ENCODE peak calls at places on chromosomes 6 and 20, in eight cellular contexts. J is CD4-positive, alpha-beta T cell; S is left lung; Y is foreskin fibroblast; B is spleen; L is heart left ventricle; G is heart right ventricle; T is upper lobe of left lung. U is an unnamed sample.

GRCh38 chr6:37777272-37777736 is 42.2 kb upstream of the ZFAND3 start:
- DNase-seq in L (no peak), S (no peak), J (no peak), G (no peak), B (no peak), Y (no peak), T (no peak), U (no peak)

GRCh38 chr6:7770111-7770510 is 44.2 kb downstream of the BMP6 start:
- DNase-seq in B (no peak), T (no peak), L (no peak), Y (no peak), J (no peak), S (no peak), G (no peak), U (no peak)

GRCh38 chr6:16473184-16473907 is 235.0 kb downstream of the GMPR start:
- DNase-seq in T (no peak), B (no peak), L (no peak), Y (no peak), J (no peak), G (no peak), S (no peak), U (no peak)

GRCh38 chr6:168132531-168133184 is 53.6 kb upstream of the FRMD1 start:
- DNase-seq in J (no peak), L (peak; percentile 69), B (no peak), S (no peak), G (peak; percentile 75), T (peak; percentile 87), Y (peak; percentile 60), U (peak; percentile 68)

GRCh38 chr6:33700391-33701050 is 11.0 kb downstream of the UQCC2 start:
- DNase-seq in S (no peak), B (peak; percentile 91), T (no peak), Y (peak; percentile 66), G (peak; percentile 61), J (peak; percentile 60), L (peak; percentile 59), U (no peak)

GRCh38 chr6:85449818-85450577 is at the start of gene NT5E:
- DNase-seq in Y (peak; percentile 91), L (peak; percentile 67), T (peak; percentile 94), J (no peak), S (peak; percentile 91), B (peak; percentile 91), G (peak; percentile 58), U (peak; percentile 71)

GRCh38 chr6:21678990-21679389 is 85.4 kb downstream of the SOX4 start:
- DNase-seq in L (no peak), T (no peak), B (no peak), Y (no peak), S (no peak), G (no peak), J (no peak), U (no peak)

GRCh38 chr6:12286381-12287132 is 3.6 kb upstream of the EDN1 start:
- DNase-seq in Y (no peak), S (no peak), L (no peak), T (no peak), B (no peak), J (no peak), G (no peak), U (no peak)

GRCh38 chr6:40807484-40807883 is 220.3 kb upstream of the LRFN2 start:
- DNase-seq in T (no peak), Y (no peak), B (no peak), G (no peak), S (no peak), L (no peak), J (no peak), U (no peak)

GRCh38 chr6:39887692-39888450 is 46.4 kb downstream of the MOCS1 start:
- DNase-seq in G (peak; percentile 83), S (peak; percentile 83), J (no peak), L (peak; percentile 83), T (peak; percentile 70), B (no peak), Y (peak; percentile 97), U (no peak)

GRCh38 chr20:40690836-40691565 is 2.0 kb upstream of the MAFB start:
- DNase-seq in S (no peak), T (peak; percentile 61), B (no peak), G (no peak), L (no peak), J (no peak), Y (no peak), U (no peak)

GRCh38 chr6:115901896-115902295 is 158.8 kb downstream of the FRK start:
- DNase-seq in S (no peak), G (no peak), L (no peak), T (no peak), Y (no peak), B (no peak), J (no peak), U (no peak)

GRCh38 chr6:16320533-16321340 is 82.3 kb downstream of the GMPR start:
- DNase-seq in S (no peak), T (no peak), L (no peak), Y (peak; percentile 74), B (no peak), J (no peak), G (no peak), U (no peak)

GRCh38 chr6:112222111-112222726 is 32.1 kb downstream of the LAMA4 start:
- DNase-seq in L (no peak), G (no peak), S (no peak), B (no peak), T (no peak), Y (peak; percentile 85), J (no peak), U (no peak)

GRCh38 chr20:61218886-61219480 is 33.1 kb upstream of the CDH4 start:
- DNase-seq in J (no peak), S (no peak), G (no peak), L (no peak), T (no peak), B (no peak), Y (peak; percentile 53), U (no peak)

GRCh38 chr6:140001851-140002301 is 627.4 kb upstream of the CITED2 start:
- DNase-seq in B (no peak), T (no peak), G (no peak), Y (peak; percentile 65), S (no peak), L (no peak), J (no peak), U (no peak)

GRCh38 chr6:30100585-30101422 is 12.1 kb downstream of the TRIM31 start:
- DNase-seq in Y (no peak), G (peak; percentile 37), T (peak; percentile 90), L (peak; percentile 50), J (no peak), B (no peak), S (peak; percentile 89), U (no peak)

GRCh38 chr20:1301031-1301529 is 27.9 kb downstream of the SDCBP2 start:
- DNase-seq in G (no peak), S (no peak), T (no peak), L (no peak), B (peak; percentile 34), Y (peak; percentile 46), J (peak; percentile 36), U (no peak)

GRCh38 chr6:78132681-78133410 is 480.0 kb downstream of the MEI4 start:
- DNase-seq in L (no peak), J (no peak), S (no peak), Y (no peak), B (no peak), G (no peak), T (no peak), U (no peak)

GRCh38 chr6:119303164-119303887 is 46.2 kb downstream of the MAN1A1 start:
- DNase-seq in J (no peak), Y (no peak), G (no peak), T (no peak), L (no peak), S (no peak), B (no peak), U (no peak)

DNA sequence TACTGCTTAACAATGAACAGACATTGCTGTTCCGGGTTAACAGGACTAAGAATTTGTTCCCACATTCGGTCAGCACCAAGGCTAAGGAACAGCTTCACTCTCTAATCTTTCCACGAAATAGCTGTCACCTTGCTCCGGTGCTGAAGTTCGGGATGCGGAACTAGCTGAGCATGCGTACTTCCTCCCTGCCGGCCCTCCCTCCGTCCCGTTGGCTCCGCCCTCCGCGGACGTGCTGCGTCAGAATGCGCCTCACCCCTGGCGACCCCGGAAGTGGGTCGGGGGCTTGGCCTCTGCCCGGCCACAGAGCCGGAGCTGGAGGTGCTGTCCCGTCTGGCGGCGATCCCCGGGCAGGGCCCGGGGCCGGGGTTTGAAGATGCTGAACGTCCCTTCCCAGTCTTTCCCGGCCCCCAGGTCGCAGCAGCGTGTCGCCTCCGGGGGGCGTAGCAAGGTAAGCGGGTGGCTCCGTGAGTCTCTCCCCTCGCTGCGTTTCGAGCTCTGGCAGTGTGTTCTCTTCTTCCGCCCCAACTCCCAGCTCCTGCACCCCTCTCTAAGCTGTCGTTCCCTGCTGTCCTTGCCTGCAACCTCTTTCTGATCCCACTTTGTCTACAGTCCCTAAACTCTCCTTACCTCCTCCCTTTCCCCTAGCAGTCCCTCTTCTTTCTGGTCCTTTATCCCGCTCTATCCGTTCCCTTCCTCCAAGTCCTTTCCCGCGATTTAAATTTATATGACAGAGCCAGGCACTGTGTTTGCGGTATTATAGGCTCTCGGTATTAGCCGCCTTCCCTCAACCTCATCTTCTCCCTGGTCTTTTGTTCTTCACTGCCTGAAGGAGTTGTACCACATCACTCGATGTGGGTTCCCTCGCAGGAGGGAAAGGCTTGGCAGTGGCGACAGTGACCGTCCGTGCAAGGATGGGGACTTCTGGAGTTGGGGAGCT is at the start of gene CYB5R4:
- DNase-seq in S (peak; percentile 99), L (peak; percentile 94), Y (peak; percentile 93), J (peak; percentile 87), T (peak; percentile 98), B (peak; percentile 99), G (peak; percentile 95), U (peak; percentile 95)
- TF ChIP-seq CTCF in S (no peak), L (peak; percentile 64), Y (peak; percentile 49), J (peak; percentile 49), T (no peak), B (peak; percentile 55), G (peak; percentile 34), U (peak; percentile 56)

DNA sequence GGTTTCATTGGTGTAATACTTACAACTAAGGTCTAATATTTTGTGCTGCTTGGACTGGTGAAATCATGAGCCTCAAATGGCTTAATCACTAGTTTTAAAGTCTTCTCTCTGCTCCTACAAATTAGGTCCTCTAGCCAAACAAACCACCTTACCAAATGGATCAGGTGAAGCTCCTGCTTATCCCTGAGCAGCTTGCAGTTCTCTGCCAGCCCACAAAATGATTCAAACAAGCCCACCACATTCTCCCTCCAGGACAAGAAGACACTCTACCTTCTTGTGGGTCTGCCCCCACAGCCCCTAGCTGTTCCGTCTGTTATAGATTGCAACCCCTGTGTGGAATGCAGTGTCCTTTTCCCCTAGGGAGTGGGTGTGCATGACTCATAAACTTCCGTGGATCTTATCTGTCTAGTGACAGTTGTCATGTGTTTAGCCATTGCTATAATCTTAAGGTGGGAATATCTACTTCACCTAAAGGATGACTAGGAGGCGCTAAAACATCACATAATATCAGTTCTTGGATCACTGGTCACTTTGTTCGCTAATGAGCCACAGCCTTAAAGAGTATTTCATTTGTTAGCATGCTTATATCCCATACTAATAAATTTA is 940.5 kb upstream of the MANEA start:
- DNase-seq in Y (no peak), G (no peak), L (no peak), B (no peak), J (no peak), T (no peak), S (no peak), U (no peak)
- TF ChIP-seq CTCF in Y (no peak), G (no peak), L (no peak), B (no peak), J (no peak), T (no peak), S (no peak), U (peak; percentile 60)

GRCh38 chr20:9359561-9360308 is 154.7 kb upstream of the LAMP5 start:
- DNase-seq in B (no peak), S (no peak), G (peak; percentile 62), T (peak; percentile 3), L (peak; percentile 35), Y (peak; percentile 60), J (no peak), U (no peak)
- TF ChIP-seq CTCF in B (peak; percentile 11), S (peak; percentile 21), G (peak; percentile 61), T (peak; percentile 18), L (peak; percentile 68), Y (peak; percentile 36), J (no peak), U (peak; percentile 79)

GRCh38 chr20:21258411-21258810 is 44.7 kb upstream of the XRN2 start:
- DNase-seq in B (no peak), L (no peak), G (no peak), J (no peak), Y (no peak), S (no peak), T (no peak), U (no peak)
- TF ChIP-seq CTCF in B (no peak), L (no peak), G (no peak), J (no peak), Y (no peak), S (no peak), T (no peak), U (no peak)

U was measured in type B pancreatic cell.